ENCODE peak calls at places on chromosomes 5 and 9, in nine cellular contexts. M, Z, Q, F, J, S, H, B and T are unnamed samples.
A peak's percentile ranks its signal among the peaks of the same experiment; 100 is the strongest.

GRCh38 chr9:121812159-121812735 is 160.8 kb downstream of the DAB2IP start:
- DNase-seq in J (no peak), S (no peak), Q (no peak), M (no peak), Z (no peak), H (no peak), B (no peak), F (no peak), T (no peak)

GRCh38 chr5:132688536-132689409 is 15.0 kb downstream of the IL4 start:
- DNase-seq in S (no peak), F (no peak), J (no peak), B (no peak), M (no peak), H (no peak), Z (no peak), Q (no peak), T (no peak)

GRCh38 chr5:127892467-127893207 is 189.4 kb downstream of the CCDC192 start:
- DNase-seq in M (peak; percentile 59), B (no peak), Z (no peak), Q (peak; percentile 83), J (no peak), S (no peak), H (no peak), F (peak; percentile 64), T (no peak)

GRCh38 chr9:112533660-112534059 is 47.0 kb downstream of the KIAA1958 start:
- DNase-seq in Z (no peak), Q (no peak), M (no peak), F (no peak), S (no peak), H (no peak), J (no peak), B (no peak), T (no peak)

GRCh38 chr5:124744170-124744911 is 2.1 kb downstream of the ZNF608 start:
- DNase-seq in M (peak; percentile 52), Z (peak; percentile 36), H (peak; percentile 48), F (no peak), Q (peak; percentile 71), J (peak; percentile 47), B (no peak), S (peak; percentile 29), T (no peak)

GRCh38 chr5:67855523-67855922 is 360.0 kb upstream of the PIK3R1 start:
- DNase-seq in Z (no peak), M (no peak), S (no peak), J (no peak), F (no peak), H (no peak), B (no peak), Q (no peak), T (no peak)

GRCh38 chr9:114004221-114004716 is 73.8 kb downstream of the AMBP start:
- DNase-seq in J (no peak), B (no peak), Z (no peak), S (peak; percentile 70), F (no peak), H (peak; percentile 54), Q (no peak), M (peak; percentile 38), T (no peak)

GRCh38 chr9:108867829-108868228 is 5.8 kb downstream of the ACTL7A start:
- DNase-seq in Z (no peak), H (no peak), S (no peak), B (no peak), M (no peak), J (no peak), F (no peak), Q (no peak), T (no peak)

GRCh38 chr5:103120607-103121200 is 603 bp downstream of the PPIP5K2 start:
- DNase-seq in S (no peak), Q (peak; percentile 39), Z (peak; percentile 5), F (peak; percentile 43), M (peak; percentile 9), H (no peak), J (peak; percentile 10), B (no peak), T (no peak)

GRCh38 chr5:123088031-123088805 is 823 bp upstream of the PRDM6 start:
- DNase-seq in F (no peak), Q (peak; percentile 18), B (no peak), Z (no peak), M (no peak), H (no peak), S (no peak), J (peak; percentile 51), T (no peak)

GRCh38 chr5:1880377-1881272 is 2.1 kb downstream of the IRX4 start:
- DNase-seq in H (no peak), F (no peak), M (no peak), J (peak; percentile 30), S (no peak), B (no peak), Z (no peak), Q (no peak), T (no peak)

GRCh38 chr9:112091805-112092204 is 83.3 kb downstream of the SUSD1 start:
- DNase-seq in H (no peak), B (no peak), F (no peak), Q (no peak), S (no peak), M (peak; percentile 19), Z (peak; percentile 39), J (no peak), T (no peak)

GRCh38 chr9:99823392-99824377 is 2.0 kb downstream of the NR4A3 start:
- DNase-seq in S (no peak), M (peak; percentile 22), H (peak; percentile 17), Z (peak; percentile 35), J (peak; percentile 63), B (peak; percentile 59), Q (peak; percentile 57), F (peak; percentile 38), T (peak; percentile 52)

GRCh38 chr5:41048986-41049385 is 22.2 kb downstream of the MROH2B start:
- DNase-seq in M (peak; percentile 18), Q (no peak), H (no peak), J (no peak), Z (no peak), S (no peak), B (no peak), F (no peak), T (no peak)

GRCh38 chr9:113568481-113569321 is 105.2 kb downstream of the RGS3 start:
- DNase-seq in J (no peak), Z (peak; percentile 87), Q (peak; percentile 54), F (no peak), M (no peak), S (no peak), B (no peak), H (no peak), T (no peak)

GRCh38 chr9:133780962-133781827 is 43.0 kb upstream of the SARDH start:
- DNase-seq in B (no peak), F (no peak), H (no peak), M (no peak), Z (no peak), Q (no peak), J (no peak), S (no peak), T (no peak)

GRCh38 chr5:78985407-78986223 is 505 bp upstream of the ARSB start:
- DNase-seq in B (peak; percentile 19), J (peak; percentile 12), Z (peak; percentile 37), S (no peak), F (peak; percentile 17), M (peak; percentile 70), Q (peak; percentile 78), H (no peak), T (peak; percentile 28)

GRCh38 chr9:113484258-113484730 is 20.8 kb downstream of the RGS3 start:
- DNase-seq in B (no peak), F (peak; percentile 16), Z (peak; percentile 71), S (no peak), M (no peak), J (no peak), H (peak; percentile 77), Q (peak; percentile 86), T (no peak)

GRCh38 chr5:115246361-115246991 is 16.2 kb downstream of the PGGT1B start:
- DNase-seq in B (no peak), H (no peak), M (peak; percentile 45), Z (peak; percentile 45), Q (peak; percentile 54), J (no peak), S (no peak), F (peak; percentile 52), T (no peak)

GRCh38 chr5:135735831-135736230 is 98.6 kb upstream of the SLC25A48 start:
- DNase-seq in M (no peak), Q (no peak), J (no peak), F (no peak), Z (no peak), H (no peak), B (no peak), S (no peak), T (no peak)

GRCh38 chr9:108783318-108784127 is 72.3 kb downstream of the ACTL7B start:
- DNase-seq in S (no peak), B (no peak), M (no peak), F (no peak), Q (no peak), J (no peak), H (no peak), Z (no peak), T (no peak)

GRCh38 chr5:73295447-73295846 is 122.5 kb downstream of the TMEM174 start:
- DNase-seq in Z (peak; percentile 56), S (no peak), J (no peak), B (no peak), H (no peak), F (no peak), M (no peak), Q (no peak), T (no peak)

GRCh38 chr9:88775559-88775958 is 215.7 kb upstream of the S1PR3 start:
- DNase-seq in Q (peak; percentile 26), F (no peak), B (no peak), J (no peak), Z (no peak), M (peak; percentile 39), H (no peak), S (no peak), T (no peak)

GRCh38 chr5:14675865-14676300 is 11.4 kb downstream of the OTULIN start:
- DNase-seq in M (no peak), Z (no peak), S (no peak), H (no peak), F (no peak), B (no peak), Q (no peak), J (no peak), T (no peak)

GRCh38 chr9:127867356-127868277 is 9.9 kb downstream of the AK1 start:
- DNase-seq in M (no peak), H (peak; percentile 60), B (no peak), Q (no peak), J (no peak), S (no peak), Z (no peak), F (no peak), T (no peak)

GRCh38 chr5:56060276-56061110 is 65.7 kb upstream of the IL6ST start:
- DNase-seq in J (no peak), S (no peak), Z (no peak), F (no peak), B (no peak), H (no peak), M (no peak), Q (no peak), T (no peak)

GRCh38 chr5:334903-335739 is 13.6 kb downstream of the AHRR start:
- DNase-seq in M (no peak), Q (no peak), Z (peak; percentile 43), B (no peak), J (no peak), S (no peak), F (no peak), H (no peak), T (no peak)

GRCh38 chr5:163580516-163580915 is 75.1 kb downstream of the MAT2B start:
- DNase-seq in Q (peak; percentile 41), H (no peak), Z (no peak), M (no peak), J (no peak), F (no peak), S (no peak), B (no peak), T (no peak)

GRCh38 chr9:98523231-98523901 is 185.4 kb downstream of the GABBR2 start:
- DNase-seq in B (no peak), Q (peak; percentile 36), S (no peak), H (no peak), Z (no peak), F (no peak), M (peak; percentile 10), J (no peak), T (no peak)

GRCh38 chr9:104025109-104025508 is 69.0 kb upstream of the SMC2 start:
- DNase-seq in F (no peak), B (no peak), Z (no peak), J (no peak), M (no peak), S (no peak), H (no peak), Q (no peak), T (no peak)

GRCh38 chr5:90957906-90958305 is 399.3 kb downstream of the ADGRV1 start:
- DNase-seq in B (no peak), S (no peak), H (no peak), J (no peak), M (no peak), Z (no peak), F (no peak), Q (no peak), T (no peak)